ENCODE peak calls at places on chromosomes 3 and 15, in five cellular contexts. A, O, E, S and H are unnamed samples.

GRCh38 chr15:60090747-60091146 is 86.6 kb downstream of the FOXB1 start:
- DNase-seq in O (no peak), E (no peak), A (no peak), S (no peak), H (no peak)

GRCh38 chr3:170992854-170993253 is 33.7 kb downstream of the SLC2A2 start:
- DNase-seq in A (no peak), E (peak; percentile 58), O (no peak), S (no peak), H (no peak)

GRCh38 chr3:58837863-58838255 is 171.3 kb upstream of the FAM3D start:
- DNase-seq in A (no peak), S (no peak), O (no peak), E (no peak), H (no peak)

GRCh38 chr15:90344632-90345031 is 7.5 kb upstream of the ZNF774 start:
- DNase-seq in S (no peak), E (no peak), O (no peak), A (no peak), H (no peak)

GRCh38 chr3:64080839-64081630 is 57.7 kb upstream of the PSMD6 start:
- DNase-seq in O (no peak), E (no peak), A (no peak), S (no peak), H (no peak)

GRCh38 chr3:99866167-99866810 is 48.6 kb downstream of the CMSS1 start:
- DNase-seq in O (no peak), E (peak; percentile 89), A (no peak), S (no peak), H (no peak)

GRCh38 chr3:54040476-54040875 is 81.9 kb upstream of the CACNA2D3 start:
- DNase-seq in A (no peak), S (peak; percentile 64), O (no peak), E (no peak), H (no peak)

GRCh38 chr3:57757642-57758297 is 1.7 kb downstream of the SLMAP start:
- DNase-seq in E (peak; percentile 31), S (peak; percentile 69), A (no peak), O (no peak), H (no peak)

GRCh38 chr3:13658681-13659080 is 109.8 kb downstream of the FBLN2 start:
- DNase-seq in A (no peak), E (no peak), O (no peak), S (no peak), H (no peak)

GRCh38 chr3:106640353-106640752 is 736.9 kb upstream of the CCDC54 start:
- DNase-seq in A (no peak), E (no peak), S (no peak), O (no peak), H (no peak)

GRCh38 chr3:5087209-5087608 is 34.9 kb upstream of the ARL8B start:
- DNase-seq in S (no peak), A (no peak), E (no peak), O (no peak), H (no peak)

GRCh38 chr3:8767667-8768363 is 1.6 kb downstream of the OXTR start:
- DNase-seq in E (no peak), A (peak; percentile 62), O (no peak), S (peak; percentile 42), H (no peak)

GRCh38 chr3:48414376-48415250 is 15.3 kb downstream of the PLXNB1 start:
- DNase-seq in E (no peak), O (no peak), A (no peak), S (no peak), H (no peak)

GRCh38 chr15:94263341-94264273 is 32.2 kb downstream of the MCTP2 start:
- DNase-seq in E (peak; percentile 89), A (no peak), S (no peak), O (no peak), H (no peak)

GRCh38 chr3:172658344-172659245 is 52.3 kb downstream of the NCEH1 start:
- DNase-seq in A (no peak), O (no peak), E (peak; percentile 99), S (no peak), H (no peak)

GRCh38 chr3:23004971-23005370 is 198.2 kb upstream of the UBE2E2 start:
- DNase-seq in E (peak; percentile 84), O (no peak), A (no peak), S (no peak), H (no peak)

GRCh38 chr3:147422226-147422933 is 13.2 kb downstream of the ZIC1 start:
- DNase-seq in A (no peak), S (peak; percentile 44), O (no peak), E (no peak), H (no peak)

GRCh38 chr3:52053307-52054304 is 2.8 kb downstream of the DUSP7 start:
- DNase-seq in A (no peak), O (peak; percentile 67), S (peak; percentile 44), E (peak; percentile 60), H (no peak)

GRCh38 chr15:68054658-68055223 is 626 bp downstream of the PIAS1 start:
- DNase-seq in S (peak; percentile 87), E (peak; percentile 11), O (no peak), A (no peak), H (peak; percentile 80)

GRCh38 chr3:63450634-63451363 is 172.7 kb downstream of the SYNPR start:
- DNase-seq in O (no peak), E (no peak), S (no peak), A (no peak), H (no peak)

GRCh38 chr3:16844222-16844621 is 40.5 kb upstream of the PLCL2 start:
- DNase-seq in A (no peak), E (no peak), O (no peak), S (no peak), H (no peak)

GRCh38 chr3:172608575-172608974 is 85.3 kb upstream of the TNFSF10 start:
- DNase-seq in E (no peak), O (no peak), S (no peak), A (no peak), H (no peak)

GRCh38 chr15:52683585-52683984 is 4.4 kb upstream of the ATOSA start:
- DNase-seq in O (peak; percentile 25), A (no peak), S (no peak), E (no peak), H (no peak)

GRCh38 chr15:52803543-52804306 is 13.6 kb upstream of the ONECUT1 start:
- DNase-seq in E (no peak), A (no peak), O (no peak), S (peak; percentile 73), H (no peak)

GRCh38 chr3:114418724-114419543 is 125.1 kb downstream of the TIGIT start:
- DNase-seq in A (no peak), E (peak; percentile 94), S (peak; percentile 69), O (peak; percentile 12), H (no peak)

GRCh38 chr15:99098991-99099390 is 5.9 kb upstream of the SYNM start:
- DNase-seq in A (no peak), E (no peak), O (no peak), S (no peak), H (no peak)

GRCh38 chr3:119810018-119810435 is 28.1 kb downstream of the NR1I2 start:
- DNase-seq in S (no peak), A (peak; percentile 69), O (no peak), E (peak; percentile 31), H (no peak)

GRCh38 chr3:154615451-154615850 is 185.5 kb upstream of the GPR149 start:
- DNase-seq in E (no peak), S (no peak), O (no peak), A (no peak), H (no peak)

GRCh38 chr15:52021128-52021671 is 2.2 kb downstream of the MAPK6 start:
- DNase-seq in E (peak; percentile 96), S (peak; percentile 24), O (peak; percentile 71), A (no peak), H (no peak)

GRCh38 chr3:30440880-30441279 is 165.5 kb upstream of the TGFBR2 start:
- DNase-seq in S (peak; percentile 10), O (no peak), A (no peak), E (peak; percentile 38), H (no peak)

GRCh38 chr15:25693321-25694237 is 169.5 kb downstream of the ATP10A start:
- DNase-seq in O (no peak), S (peak; percentile 47), A (no peak), E (peak; percentile 39), H (peak; percentile 62)

GRCh38 chr15:48855501-48856440 is 22.2 kb upstream of the EID1 start:
- DNase-seq in E (peak; percentile 68), S (peak; percentile 22), A (no peak), O (no peak), H (no peak)

GRCh38 chr3:34229871-34230270 is 431.4 kb downstream of the PDCD6IP start:
- DNase-seq in S (no peak), A (no peak), O (no peak), E (no peak), H (no peak)